ENCODE peak calls at places on chromosomes 7 and 10, in four cellular contexts. One of them, this sample, is unnamed.

GRCh38 chr10:124739119-124739921 is 4.9 kb downstream of the FAM53B start:
- DNase-seq in heart right ventricle: no peak
- DNase-seq in PC-3: no peak
- DNase-seq in tibial nerve: no peak
- DNase-seq in this sample: no peak

GRCh38 chr10:85915245-85915846 is 451.2 kb downstream of the GRID1 start:
- DNase-seq in heart right ventricle: no peak
- DNase-seq in PC-3: no peak
- DNase-seq in tibial nerve: no peak
- DNase-seq in this sample: no peak

GRCh38 chr7:17307558-17307957 is 9.1 kb downstream of the AHR start:
- DNase-seq in heart right ventricle: no peak
- DNase-seq in PC-3: no peak
- DNase-seq in tibial nerve: no peak
- DNase-seq in this sample: no peak

GRCh38 chr10:131997366-131998049 is 15.8 kb upstream of the BNIP3 start:
- DNase-seq in heart right ventricle: peak; percentile 37
- DNase-seq in PC-3: peak; percentile 63
- DNase-seq in tibial nerve: peak; percentile 72
- DNase-seq in this sample: no peak

GRCh38 chr7:9106747-9107146 is 673.3 kb downstream of the NXPH1 start:
- DNase-seq in heart right ventricle: no peak
- DNase-seq in PC-3: no peak
- DNase-seq in tibial nerve: no peak
- DNase-seq in this sample: no peak

GRCh38 chr7:144386741-144387140 is 16.8 kb downstream of the NOBOX start:
- DNase-seq in heart right ventricle: no peak
- DNase-seq in PC-3: no peak
- DNase-seq in tibial nerve: no peak
- DNase-seq in this sample: no peak

GRCh38 chr7:158819571-158820203 is 9.6 kb downstream of the ESYT2 start:
- DNase-seq in heart right ventricle: no peak
- DNase-seq in PC-3: no peak
- DNase-seq in tibial nerve: no peak
- DNase-seq in this sample: no peak

GRCh38 chr10:62916157-62916603 is 100.0 kb upstream of the EGR2 start:
- DNase-seq in heart right ventricle: no peak
- DNase-seq in PC-3: peak; percentile 99
- DNase-seq in tibial nerve: no peak
- DNase-seq in this sample: no peak

GRCh38 chr10:96637709-96638108 is 50.9 kb upstream of the TM9SF3 start:
- DNase-seq in heart right ventricle: no peak
- DNase-seq in PC-3: no peak
- DNase-seq in tibial nerve: no peak
- DNase-seq in this sample: no peak

GRCh38 chr7:120864146-120864920 is 6.4 kb upstream of the TSPAN12 start:
- DNase-seq in heart right ventricle: no peak
- DNase-seq in PC-3: no peak
- DNase-seq in tibial nerve: no peak
- DNase-seq in this sample: no peak

GRCh38 chr10:103458720-103459119 is at the start of gene CALHM1:
- DNase-seq in heart right ventricle: no peak
- DNase-seq in PC-3: no peak
- DNase-seq in tibial nerve: no peak
- DNase-seq in this sample: no peak

GRCh38 chr7:100166966-100167911 is 1.2 kb downstream of the GAL3ST4 start:
- DNase-seq in heart right ventricle: no peak
- DNase-seq in PC-3: no peak
- DNase-seq in tibial nerve: no peak
- DNase-seq in this sample: no peak

GRCh38 chr10:73218466-73219191 is 28.4 kb downstream of the DNAJC9 start:
- DNase-seq in heart right ventricle: no peak
- DNase-seq in PC-3: peak; percentile 76
- DNase-seq in tibial nerve: no peak
- DNase-seq in this sample: no peak

GRCh38 chr7:50728184-50728583 is 54.5 kb downstream of the GRB10 start:
- DNase-seq in heart right ventricle: peak; percentile 45
- DNase-seq in PC-3: no peak
- DNase-seq in tibial nerve: no peak
- DNase-seq in this sample: no peak

GRCh38 chr10:67869996-67870395 is 14.5 kb upstream of the SIRT1 start:
- DNase-seq in heart right ventricle: no peak
- DNase-seq in PC-3: no peak
- DNase-seq in tibial nerve: no peak
- DNase-seq in this sample: no peak

GRCh38 chr7:122301858-122302745 is 2.4 kb downstream of the FEZF1 start:
- DNase-seq in heart right ventricle: no peak
- DNase-seq in PC-3: no peak
- DNase-seq in tibial nerve: no peak
- DNase-seq in this sample: no peak

GRCh38 chr7:136966825-136967224 is 98.4 kb downstream of the CHRM2 start:
- DNase-seq in heart right ventricle: no peak
- DNase-seq in PC-3: peak; percentile 73
- DNase-seq in tibial nerve: no peak
- DNase-seq in this sample: no peak

GRCh38 chr10:90066435-90066834 is 365.0 kb downstream of the KIF20B start:
- DNase-seq in heart right ventricle: no peak
- DNase-seq in PC-3: no peak
- DNase-seq in tibial nerve: no peak
- DNase-seq in this sample: no peak

GRCh38 chr10:42962902-42963231 is 114.0 kb upstream of the RET start:
- DNase-seq in heart right ventricle: no peak
- DNase-seq in PC-3: no peak
- DNase-seq in tibial nerve: no peak
- DNase-seq in this sample: no peak

GRCh38 chr7:23022258-23022745 is 8.4 kb upstream of the HYCC1 start:
- DNase-seq in heart right ventricle: no peak
- DNase-seq in PC-3: peak; percentile 70
- DNase-seq in tibial nerve: no peak
- DNase-seq in this sample: no peak

GRCh38 chr10:37813763-37814162 is 43.6 kb downstream of the ZNF248 start:
- DNase-seq in heart right ventricle: no peak
- DNase-seq in PC-3: no peak
- DNase-seq in tibial nerve: no peak
- DNase-seq in this sample: no peak

GRCh38 chr10:37819797-37820196 is 37.6 kb downstream of the ZNF248 start:
- DNase-seq in heart right ventricle: no peak
- DNase-seq in PC-3: no peak
- DNase-seq in tibial nerve: no peak
- DNase-seq in this sample: no peak

GRCh38 chr10:37812290-37812689 is 45.1 kb downstream of the ZNF248 start:
- DNase-seq in heart right ventricle: no peak
- DNase-seq in PC-3: no peak
- DNase-seq in tibial nerve: no peak
- DNase-seq in this sample: no peak

GRCh38 chr10:37821237-37821636 is 36.2 kb downstream of the ZNF248 start:
- DNase-seq in heart right ventricle: no peak
- DNase-seq in PC-3: no peak
- DNase-seq in tibial nerve: no peak
- DNase-seq in this sample: no peak

GRCh38 chr10:37816290-37816689 is 41.1 kb downstream of the ZNF248 start:
- DNase-seq in heart right ventricle: no peak
- DNase-seq in PC-3: no peak
- DNase-seq in tibial nerve: no peak
- DNase-seq in this sample: no peak
- TF ChIP-seq CTCF in heart right ventricle: no peak
- TF ChIP-seq CTCF in PC-3: no peak
- TF ChIP-seq CTCF in tibial nerve: no peak
- TF ChIP-seq CTCF in this sample: no peak

DNA sequence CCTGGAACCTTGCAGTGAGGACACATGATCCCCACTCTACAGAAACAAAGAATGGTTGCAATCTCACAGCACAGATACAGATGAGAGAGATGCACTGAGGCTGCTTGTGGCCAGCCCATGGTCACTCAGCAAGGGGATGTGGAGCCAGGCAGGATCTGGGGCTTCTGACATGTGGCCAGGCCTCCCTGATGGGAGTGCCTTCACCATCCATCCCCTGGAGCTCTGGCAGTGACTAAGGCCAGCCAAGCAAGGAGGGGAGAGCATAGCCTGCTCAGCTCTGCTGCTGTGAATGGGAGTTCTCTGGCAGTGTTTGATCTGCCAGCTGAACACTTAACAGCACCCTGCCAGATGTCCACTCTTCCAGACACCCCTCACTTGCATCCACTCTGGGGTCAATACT is 19.8 kb downstream of the C10orf71 start:
- DNase-seq in heart right ventricle: no peak
- DNase-seq in PC-3: no peak
- DNase-seq in tibial nerve: no peak
- DNase-seq in this sample: no peak
- TF ChIP-seq CTCF in heart right ventricle: no peak
- TF ChIP-seq CTCF in PC-3: no peak
- TF ChIP-seq CTCF in tibial nerve: no peak
- TF ChIP-seq CTCF in this sample: no peak

DNA sequence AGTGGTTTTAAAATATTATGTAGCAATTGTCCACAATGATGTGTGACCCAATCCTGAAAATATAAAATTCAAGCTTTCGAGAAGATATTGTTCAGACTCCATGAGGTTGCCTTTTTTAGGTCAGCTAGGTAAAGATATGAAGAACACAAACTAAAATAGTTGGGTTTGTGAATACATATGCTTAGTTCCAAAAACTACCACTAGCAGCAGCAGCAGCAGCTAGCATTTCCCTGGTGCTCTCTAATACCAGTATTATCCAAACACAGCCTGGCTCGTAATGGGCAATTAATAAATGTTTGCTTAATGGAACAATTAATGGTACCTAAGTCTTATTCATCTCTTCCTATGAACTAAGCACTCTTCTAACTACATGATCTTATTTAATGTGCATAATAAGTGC is 362.5 kb downstream of the MALRD1 start:
- DNase-seq in heart right ventricle: no peak
- DNase-seq in PC-3: no peak
- DNase-seq in tibial nerve: no peak
- DNase-seq in this sample: no peak
- TF ChIP-seq CTCF in heart right ventricle: no peak
- TF ChIP-seq CTCF in PC-3: no peak
- TF ChIP-seq CTCF in tibial nerve: no peak
- TF ChIP-seq CTCF in this sample: peak; percentile 19

GRCh38 chr7:150904342-150904909 is 52.1 kb downstream of the AOC1 start:
- DNase-seq in heart right ventricle: no peak
- DNase-seq in PC-3: no peak
- DNase-seq in tibial nerve: no peak
- DNase-seq in this sample: no peak
- TF ChIP-seq CTCF in heart right ventricle: no peak
- TF ChIP-seq CTCF in PC-3: no peak
- TF ChIP-seq CTCF in tibial nerve: no peak
- TF ChIP-seq CTCF in this sample: no peak

DNA sequence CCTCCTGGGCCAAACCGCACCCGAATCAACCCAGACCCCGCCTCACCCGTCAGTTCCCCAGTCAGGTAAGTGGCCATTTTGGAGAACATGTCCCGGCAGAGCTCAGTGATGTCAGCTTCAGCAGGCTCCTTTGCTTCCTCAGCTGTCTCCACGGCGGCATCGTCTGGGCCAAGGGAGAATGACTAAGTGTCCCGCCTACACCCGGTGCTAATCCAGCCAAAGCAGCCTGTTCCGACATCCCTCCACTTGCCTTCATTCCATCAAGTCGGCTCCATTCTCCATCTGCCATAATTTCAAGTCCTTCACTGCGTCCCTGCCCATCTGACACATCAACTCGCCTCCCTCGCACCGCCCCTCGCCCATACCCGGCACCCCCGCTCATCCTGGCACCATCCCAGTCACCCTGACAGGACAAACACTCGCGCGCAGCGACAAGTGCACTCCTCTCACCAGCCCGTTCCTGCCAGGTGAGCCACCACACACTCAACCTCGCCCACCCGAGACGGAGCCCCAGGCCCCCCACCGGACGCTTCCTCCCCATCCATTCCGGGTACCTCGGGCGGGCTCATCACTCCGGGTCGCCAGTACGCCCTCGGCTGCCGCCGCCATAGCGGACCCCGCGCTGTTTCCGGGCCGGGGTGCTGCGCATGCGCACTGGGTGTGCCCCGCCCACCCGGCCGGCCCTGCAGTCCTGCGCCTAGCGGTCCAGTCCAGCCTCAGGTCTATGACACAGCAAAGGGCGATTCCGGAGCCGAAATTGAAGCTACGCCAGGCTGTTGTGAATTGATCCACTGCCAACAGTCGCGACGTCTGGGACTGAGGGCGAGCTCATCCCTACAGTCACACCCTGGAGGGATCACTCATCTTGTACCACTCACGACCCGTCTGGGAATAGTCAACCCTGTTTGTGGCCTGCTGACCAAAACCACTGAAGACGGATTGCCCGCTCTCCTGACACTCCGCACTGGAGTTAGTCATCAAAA is at the start of gene BLOC1S2:
- DNase-seq in heart right ventricle: peak; percentile 84
- DNase-seq in PC-3: peak; percentile 83
- DNase-seq in tibial nerve: peak; percentile 59
- DNase-seq in this sample: peak; percentile 85
- TF ChIP-seq CTCF in heart right ventricle: peak; percentile 23
- TF ChIP-seq CTCF in PC-3: no peak
- TF ChIP-seq CTCF in tibial nerve: peak; percentile 32
- TF ChIP-seq CTCF in this sample: peak; percentile 16